ENCODE peak calls at places on chromosomes 13 and 19, in four cellular contexts. U is GM03348, B is kidney glomerular epithelial cell, E is thyroid gland. P is an unnamed sample.

GRCh38 chr19:17213334-17213733 is 1.8 kb upstream of the USE1 start:
- DNase-seq in E (no peak), B (no peak), U (no peak), P (no peak)

GRCh38 chr13:65499251-65499650 is 1730.9 kb downstream of the PCDH9 start:
- DNase-seq in B (no peak), E (no peak), U (peak; percentile 18), P (no peak)

GRCh38 chr13:28611021-28611420 is 47.9 kb upstream of the POMP start:
- DNase-seq in U (no peak), E (no peak), B (no peak), P (no peak)

GRCh38 chr13:40127476-40127875 is 472.0 kb downstream of the COG6 start:
- DNase-seq in U (no peak), B (no peak), E (no peak), P (no peak)

GRCh38 chr19:3014135-3014534 is 14.9 kb downstream of the TLE2 start:
- DNase-seq in U (no peak), E (no peak), B (no peak), P (no peak)

GRCh38 chr19:13070425-13071140 is 32.1 kb downstream of the LYL1 start:
- DNase-seq in E (no peak), U (no peak), B (no peak), P (no peak)

GRCh38 chr13:111302045-111302722 is 18.3 kb upstream of the TEX29 start:
- DNase-seq in B (no peak), U (no peak), E (no peak), P (peak; percentile 54)

GRCh38 chr13:98172570-98173405 is 4.3 kb downstream of the RNF113B start:
- DNase-seq in U (no peak), B (peak; percentile 77), E (no peak), P (peak; percentile 43)

GRCh38 chr19:39568604-39569003 is 28.6 kb upstream of the EID2 start:
- DNase-seq in B (peak; percentile 23), U (no peak), E (no peak), P (no peak)

GRCh38 chr19:12723643-12724426 is at the start of gene TNPO2:
- DNase-seq in U (peak; percentile 65), E (peak; percentile 41), B (peak; percentile 50), P (peak; percentile 35)

GRCh38 chr13:24540236-24541126 is 27.9 kb upstream of the PARP4 start:
- DNase-seq in E (no peak), B (no peak), U (peak; percentile 24), P (no peak)

GRCh38 chr19:49827034-49827433 is 8.9 kb downstream of the MED25 start:
- DNase-seq in U (no peak), B (no peak), E (no peak), P (no peak)

GRCh38 chr19:12623361-12624031 is 12.8 kb downstream of the ZNF791 start:
- DNase-seq in U (no peak), E (no peak), B (no peak), P (no peak)

GRCh38 chr13:67964091-67964490 is 734.0 kb upstream of the PCDH9 start:
- DNase-seq in U (no peak), B (no peak), E (no peak), P (no peak)

GRCh38 chr13:30415430-30416030 is 6.8 kb upstream of the UBE2L5 start:
- DNase-seq in E (no peak), U (no peak), B (peak; percentile 46), P (no peak)

GRCh38 chr13:21326155-21327030 is 132.7 kb downstream of the ZDHHC20 start:
- DNase-seq in E (peak; percentile 29), U (peak; percentile 82), B (peak; percentile 19), P (no peak)

GRCh38 chr13:91349992-91350911 is 2.8 kb downstream of the MIR17HG start:
- DNase-seq in U (no peak), E (no peak), B (no peak), P (no peak)

GRCh38 chr13:75869981-75870380 is 233.9 kb downstream of the LMO7 start:
- DNase-seq in E (no peak), U (no peak), B (no peak), P (no peak)

GRCh38 chr19:343451-343931 is 1.1 kb downstream of the MIER2 start:
- DNase-seq in U (no peak), B (no peak), E (no peak), P (no peak)

GRCh38 chr13:20363604-20364003 is 131.5 kb upstream of the GJB6 start:
- DNase-seq in E (no peak), U (no peak), B (peak; percentile 56), P (no peak)

GRCh38 chr19:28468701-28469459 is 744.1 kb downstream of the UQCRFS1 start:
- DNase-seq in E (peak; percentile 8), U (peak; percentile 58), B (peak; percentile 46), P (no peak)

GRCh38 chr13:36074659-36075058 is 56.5 kb downstream of the DCLK1 start:
- DNase-seq in U (no peak), E (no peak), B (no peak), P (no peak)

GRCh38 chr19:4380254-4380727 is 20.1 kb downstream of the SH3GL1 start:
- DNase-seq in E (peak; percentile 61), U (no peak), B (no peak), P (no peak)

GRCh38 chr19:2711175-2711936 is 8.9 kb upstream of the GNG7 start:
- DNase-seq in B (no peak), E (no peak), U (no peak), P (no peak)